ENCODE peak calls at places on chromosomes 6 and 20, in four cellular contexts. S is GM23338, F is cardiac muscle cell, N is choroid plexus epithelial cell. L is an unnamed sample.
A peak's percentile ranks its signal among the peaks of the same experiment; 100 is the strongest.

GRCh38 chr6:159665868-159666635 is 27.0 kb downstream of the SOD2 start:
- DNase-seq in S (no peak), F (no peak), N (no peak), L (no peak)

GRCh38 chr20:3973705-3974104 is 41.7 kb downstream of the RNF24 start:
- DNase-seq in S (no peak), F (no peak), N (no peak), L (no peak)

GRCh38 chr20:47093567-47093966 is 198.9 kb downstream of the EYA2 start:
- DNase-seq in S (no peak), F (no peak), N (no peak), L (no peak)

GRCh38 chr6:5866547-5867051 is 140.1 kb downstream of the NRN1 start:
- DNase-seq in S (no peak), F (no peak), N (peak; percentile 56), L (no peak)

GRCh38 chr20:57661201-57662027 is 41.2 kb upstream of the ZBP1 start:
- DNase-seq in S (no peak), F (no peak), N (no peak), L (peak; percentile 89)

GRCh38 chr20:48523191-48523757 is 304.5 kb downstream of the PREX1 start:
- DNase-seq in S (peak; percentile 90), F (peak; percentile 95), N (peak; percentile 81), L (no peak)

GRCh38 chr20:45630366-45630765 is 718 bp downstream of the WFDC9 start:
- DNase-seq in S (no peak), F (no peak), N (no peak), L (no peak)

GRCh38 chr6:161273356-161273751 is 507 bp downstream of the AGPAT4 start:
- DNase-seq in S (no peak), F (no peak), N (peak; percentile 70), L (no peak)

GRCh38 chr20:50724851-50725721 is 6.3 kb upstream of the PARD6B start:
- DNase-seq in S (peak; percentile 62), F (peak; percentile 92), N (peak; percentile 93), L (no peak)

GRCh38 chr6:33856655-33857054 is 52.9 kb upstream of the MLN start:
- DNase-seq in S (no peak), F (no peak), N (no peak), L (no peak)

GRCh38 chr6:41469951-41470340 is 76.2 kb upstream of the FOXP4 start:
- DNase-seq in S (peak; percentile 79), F (no peak), N (peak; percentile 65), L (no peak)

GRCh38 chr6:91816335-91816734 is 1229.5 kb upstream of the MAP3K7 start:
- DNase-seq in S (no peak), F (no peak), N (no peak), L (peak; percentile 42)

GRCh38 chr6:43785904-43786303 is 15.9 kb downstream of the VEGFA start:
- DNase-seq in S (no peak), F (no peak), N (no peak), L (no peak)

GRCh38 chr6:43790031-43790430 is 20.0 kb downstream of the VEGFA start:
- DNase-seq in S (no peak), F (no peak), N (peak; percentile 77), L (peak; percentile 32)

GRCh38 chr6:43789447-43789846 is 19.4 kb downstream of the VEGFA start:
- DNase-seq in S (no peak), F (no peak), N (no peak), L (no peak)

GRCh38 chr6:43786664-43787329 is 16.8 kb downstream of the VEGFA start:
- DNase-seq in S (no peak), F (no peak), N (no peak), L (no peak)

DNA sequence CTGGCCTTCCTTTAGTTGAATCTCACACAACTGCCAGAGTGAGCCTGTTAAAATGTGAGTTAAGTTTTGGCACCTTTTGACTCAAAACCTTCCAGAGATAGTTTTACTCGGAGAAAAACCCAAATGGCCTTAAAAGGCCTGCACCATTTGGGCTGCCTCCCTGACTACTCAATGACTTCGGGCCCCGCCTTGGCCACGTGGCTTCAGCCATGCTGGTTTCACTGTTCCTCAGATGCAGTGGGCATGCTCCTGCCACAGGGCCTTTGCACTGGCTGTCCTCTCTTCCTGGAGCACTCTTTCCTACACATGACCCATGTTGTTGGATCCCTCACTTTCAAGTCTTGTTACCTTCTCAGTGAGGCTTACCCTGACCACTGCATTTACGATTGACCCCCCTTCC is 18.3 kb downstream of the VEGFA start:
- DNase-seq in S (no peak), F (no peak), N (no peak), L (no peak)
- TF ChIP-seq CTCF in S (no peak), F (no peak), N (no peak), L (no peak)

GRCh38 chr6:31711233-31711632 is 3.9 kb upstream of the LY6G6D start:
- DNase-seq in S (no peak), F (no peak), N (no peak), L (no peak)

GRCh38 chr6:31713465-31713864 is 1.7 kb upstream of the LY6G6D start:
- DNase-seq in S (no peak), F (no peak), N (no peak), L (no peak)

GRCh38 chr6:31713991-31714684 is 1.0 kb upstream of the LY6G6D start:
- DNase-seq in S (peak; percentile 55), F (no peak), N (no peak), L (no peak)

GRCh38 chr6:31710490-31711219 is 4.0 kb downstream of the LY6G6F start:
- DNase-seq in S (no peak), F (no peak), N (no peak), L (no peak)

DNA sequence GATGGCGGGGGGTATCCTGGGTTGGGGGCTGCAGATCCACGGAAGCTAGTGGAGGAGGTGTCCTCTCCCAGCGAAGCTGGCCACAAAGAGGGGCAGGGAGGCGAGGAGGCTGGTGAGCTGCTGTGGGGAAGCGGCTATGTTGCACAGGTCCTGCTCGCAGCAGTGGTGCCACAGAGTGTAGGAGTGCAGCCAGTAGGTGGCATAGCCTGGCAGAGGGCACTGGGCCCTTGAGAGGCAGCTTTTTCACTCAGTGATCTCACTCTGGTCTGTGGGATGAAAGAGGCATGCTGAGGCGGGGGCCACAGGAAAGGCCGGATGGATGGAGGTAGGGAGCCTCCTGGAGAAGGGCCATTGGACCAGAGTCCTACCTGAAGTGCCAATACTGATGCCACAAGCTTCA is 2.9 kb upstream of the LY6G6D start:
- DNase-seq in S (no peak), F (no peak), N (no peak), L (no peak)
- TF ChIP-seq CTCF in S (no peak), F (no peak), N (no peak), L (peak; percentile 44)

GRCh38 chr6:122947355-122947754 is 48.7 kb upstream of the CLVS2 start:
- DNase-seq in S (peak; percentile 81), F (peak; percentile 58), N (peak; percentile 47), L (no peak)
- TF ChIP-seq CTCF in S (peak; percentile 75), F (peak; percentile 4), N (peak; percentile 73), L (peak; percentile 60)

GRCh38 chr6:67361264-67361663 is 1273.8 kb upstream of the ADGRB3 start:
- DNase-seq in S (no peak), F (no peak), N (no peak), L (no peak)

GRCh38 chr6:67362976-67363375 is 1272.1 kb upstream of the ADGRB3 start:
- DNase-seq in S (no peak), F (no peak), N (no peak), L (no peak)

GRCh38 chr6:67352717-67353116 is 1282.4 kb upstream of the ADGRB3 start:
- DNase-seq in S (no peak), F (no peak), N (no peak), L (no peak)

GRCh38 chr6:67353861-67354260 is 1281.2 kb upstream of the ADGRB3 start:
- DNase-seq in S (no peak), F (no peak), N (no peak), L (no peak)

DNA sequence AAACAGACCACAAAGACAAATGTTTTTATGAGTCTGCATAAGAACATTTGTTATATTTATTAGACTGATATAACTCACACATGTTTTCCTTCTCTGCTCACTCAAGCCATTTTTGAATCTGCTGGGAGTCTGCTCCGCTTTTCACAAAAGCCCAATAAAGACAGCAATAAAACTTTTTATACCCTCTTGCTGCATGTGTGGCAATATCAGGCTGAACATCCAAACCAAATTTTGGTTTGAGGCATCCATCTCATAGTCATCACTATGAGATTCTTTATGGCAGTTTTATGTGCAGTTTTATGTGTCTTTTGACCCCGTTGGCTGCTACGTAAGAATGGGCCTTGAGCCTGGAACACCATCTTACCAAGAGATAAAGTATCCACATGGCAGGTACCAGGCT is 1276.8 kb upstream of the ADGRB3 start:
- DNase-seq in S (no peak), F (no peak), N (no peak), L (no peak)
- TF ChIP-seq CTCF in S (no peak), F (no peak), N (no peak), L (no peak)

DNA sequence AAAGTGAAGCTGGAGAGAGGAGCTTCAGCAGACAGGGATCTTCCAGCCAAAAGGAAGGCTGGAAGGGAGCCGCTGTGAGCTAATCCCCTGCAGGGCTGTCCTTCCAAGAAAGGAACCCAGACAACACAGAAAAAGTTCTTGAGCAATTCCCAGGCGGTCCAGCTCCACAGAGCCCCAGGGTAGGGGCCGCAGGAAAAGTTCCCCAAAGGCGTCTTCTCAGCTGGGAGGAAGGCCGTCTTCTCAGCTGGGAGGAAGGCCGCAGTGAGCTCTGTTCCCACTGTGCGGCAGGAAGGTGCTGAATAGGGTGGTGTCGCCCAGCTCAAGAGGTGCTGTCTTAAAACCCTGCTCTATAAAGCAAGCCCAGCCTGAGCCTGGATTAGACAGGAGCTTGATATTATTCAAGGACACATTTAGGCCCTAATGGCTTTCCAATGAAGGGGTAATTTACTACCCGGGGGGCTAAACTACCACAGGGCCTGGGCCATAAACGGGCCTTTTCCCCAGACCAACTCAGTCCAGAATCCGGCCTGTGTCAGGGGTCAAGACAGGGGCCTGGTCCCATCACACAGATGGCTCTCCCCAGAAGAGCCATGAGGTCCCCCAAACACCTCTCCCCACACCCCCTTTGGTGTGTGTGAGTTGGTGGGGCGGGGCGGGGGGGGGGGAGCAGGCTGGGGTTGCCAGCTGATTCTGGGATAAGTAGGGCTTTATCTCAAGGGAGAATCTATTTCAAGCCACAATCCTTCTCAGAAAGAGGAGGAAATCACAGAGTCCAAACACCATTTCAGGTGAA is 103.6 kb downstream of the NOL4L start:
- DNase-seq in S (no peak), F (no peak), N (peak; percentile 42), L (peak; percentile 53)
- TF ChIP-seq CTCF in S (no peak), F (no peak), N (no peak), L (no peak)

GRCh38 chr20:32019156-32019510 is 8.9 kb downstream of the CCM2L start:
- DNase-seq in S (peak; percentile 93), F (peak; percentile 52), N (no peak), L (no peak)
- TF ChIP-seq CTCF in S (no peak), F (no peak), N (peak; percentile 3), L (peak; percentile 57)

GRCh38 chr6:13274707-13275434 is 53.5 kb downstream of the TBC1D7 start:
- DNase-seq in S (no peak), F (no peak), N (no peak), L (no peak)

GRCh38 chr6:13275435-13275989 is 52.8 kb downstream of the TBC1D7 start:
- DNase-seq in S (no peak), F (no peak), N (no peak), L (no peak)

GRCh38 chr6:13273202-13273930 is 55.0 kb downstream of the TBC1D7 start:
- DNase-seq in S (no peak), F (no peak), N (no peak), L (no peak)

GRCh38 chr6:13273931-13274706 is 54.2 kb downstream of the TBC1D7 start:
- DNase-seq in S (no peak), F (no peak), N (no peak), L (no peak)

GRCh38 chr6:13272131-13273046 is 55.9 kb downstream of the TBC1D7 start:
- DNase-seq in S (no peak), F (no peak), N (no peak), L (no peak)
- TF ChIP-seq CTCF in S (no peak), F (no peak), N (no peak), L (no peak)